ENCODE peak calls at places on chromosomes 7 and 10, in seven cellular contexts. S is suprapubic skin; P is upper lobe of right lung; T is cardiac muscle cell; Z is naive thymus-derived CD4-positive, alpha-beta T cell; A is A549; B is aorta. N is an unnamed sample.

GRCh38 chr10:7151538-7151937 is 259.3 kb downstream of the SFMBT2 start:
- DNase-seq in P (no peak), B (no peak), T (no peak), A (no peak), Z (no peak), S (no peak), N (no peak)

GRCh38 chr10:14906765-14907164 is 28.1 kb downstream of the SUV39H2 start:
- DNase-seq in T (no peak), Z (no peak), A (no peak), P (no peak), B (no peak), S (no peak), N (no peak)

GRCh38 chr10:7337431-7338171 is 73.2 kb downstream of the SFMBT2 start:
- DNase-seq in T (no peak), Z (no peak), S (no peak), A (no peak), B (no peak), P (no peak), N (no peak)

GRCh38 chr7:33904680-33905388 is 505 bp upstream of the BMPER start:
- DNase-seq in S (no peak), A (peak), P (peak), B (peak), T (peak), Z (peak), N (peak)

GRCh38 chr7:108083980-108084379 is 46.2 kb downstream of the LAMB4 start:
- DNase-seq in A (no peak), S (no peak), T (no peak), P (no peak), B (no peak), Z (no peak), N (no peak)

GRCh38 chr7:16212610-16213009 is 208.7 kb downstream of the CRPPA start:
- DNase-seq in A (no peak), S (no peak), Z (no peak), T (no peak), P (no peak), B (no peak), N (no peak)

GRCh38 chr7:26853788-26854393 is 10.5 kb downstream of the SKAP2 start:
- DNase-seq in T (peak), Z (no peak), A (no peak), B (no peak), S (no peak), P (no peak), N (no peak)

GRCh38 chr7:151469281-151469680 is 29.3 kb upstream of the CRYGN start:
- DNase-seq in Z (no peak), P (no peak), B (no peak), A (no peak), S (no peak), T (no peak), N (no peak)

GRCh38 chr10:21803374-21803773 is 200.2 kb downstream of the DNAJC1 start:
- DNase-seq in T (no peak), S (no peak), B (no peak), A (no peak), P (no peak), Z (no peak), N (no peak)

GRCh38 chr10:95295031-95295755 is 4.4 kb upstream of the PDLIM1 start:
- DNase-seq in T (peak), Z (peak), B (peak), P (peak), S (peak), A (no peak), N (no peak)

GRCh38 chr10:16904619-16905018 is 87.4 kb upstream of the RSU1 start:
- DNase-seq in Z (no peak), B (no peak), T (no peak), P (no peak), S (no peak), A (no peak), N (no peak)

GRCh38 chr7:4136036-4136435 is 546.1 kb upstream of the FOXK1 start:
- DNase-seq in A (no peak), T (no peak), P (peak), B (peak), Z (no peak), S (peak), N (no peak)

GRCh38 chr7:21641546-21641945 is 98.7 kb downstream of the DNAH11 start:
- DNase-seq in S (no peak), A (no peak), T (no peak), P (no peak), B (no peak), Z (no peak), N (no peak)

GRCh38 chr10:44312401-44312800 is 72.5 kb downstream of the CXCL12 start:
- DNase-seq in T (no peak), Z (no peak), S (no peak), P (no peak), A (no peak), B (no peak), N (no peak)

GRCh38 chr10:35577915-35578607 is 27.1 kb upstream of the GJD4 start:
- DNase-seq in B (no peak), A (no peak), Z (no peak), S (no peak), P (no peak), T (no peak), N (no peak)

GRCh38 chr7:134886353-134887057 is 99.8 kb upstream of the AGBL3 start:
- DNase-seq in B (no peak), T (peak), A (peak), S (no peak), Z (no peak), P (no peak), N (no peak)

GRCh38 chr7:149175150-149175549 is 20.2 kb upstream of the ZNF282 start:
- DNase-seq in S (no peak), P (no peak), T (no peak), A (no peak), Z (no peak), B (no peak), N (no peak)

GRCh38 chr7:47538846-47539311 is 43.0 kb downstream of the TNS3 start:
- DNase-seq in T (no peak), Z (no peak), B (peak), A (no peak), P (peak), S (no peak), N (no peak)

GRCh38 chr7:149753370-149754233 is 19.8 kb downstream of the ZNF467 start:
- DNase-seq in T (peak), S (no peak), Z (no peak), A (peak), P (no peak), B (no peak), N (no peak)

GRCh38 chr7:124701955-124702354 is 63.6 kb downstream of the GPR37 start:
- DNase-seq in Z (no peak), B (no peak), T (no peak), A (no peak), S (no peak), P (no peak), N (no peak)

GRCh38 chr10:110864662-110865140 is 7.0 kb upstream of the PDCD4 start:
- DNase-seq in B (no peak), S (no peak), Z (no peak), P (no peak), T (no peak), A (no peak), N (no peak)

GRCh38 chr10:124362572-124362971 is 56.2 kb downstream of the OAT start:
- DNase-seq in P (no peak), Z (no peak), A (no peak), B (no peak), T (no peak), S (no peak), N (no peak)

GRCh38 chr10:121610798-121611325 is 12.6 kb upstream of the FGFR2 start:
- DNase-seq in T (no peak), S (peak), B (no peak), A (no peak), P (no peak), Z (no peak), N (no peak)

GRCh38 chr7:122983261-122983660 is 12.2 kb downstream of the TAS2R16 start:
- DNase-seq in T (no peak), S (no peak), Z (no peak), A (no peak), P (no peak), B (no peak), N (no peak)

DNA sequence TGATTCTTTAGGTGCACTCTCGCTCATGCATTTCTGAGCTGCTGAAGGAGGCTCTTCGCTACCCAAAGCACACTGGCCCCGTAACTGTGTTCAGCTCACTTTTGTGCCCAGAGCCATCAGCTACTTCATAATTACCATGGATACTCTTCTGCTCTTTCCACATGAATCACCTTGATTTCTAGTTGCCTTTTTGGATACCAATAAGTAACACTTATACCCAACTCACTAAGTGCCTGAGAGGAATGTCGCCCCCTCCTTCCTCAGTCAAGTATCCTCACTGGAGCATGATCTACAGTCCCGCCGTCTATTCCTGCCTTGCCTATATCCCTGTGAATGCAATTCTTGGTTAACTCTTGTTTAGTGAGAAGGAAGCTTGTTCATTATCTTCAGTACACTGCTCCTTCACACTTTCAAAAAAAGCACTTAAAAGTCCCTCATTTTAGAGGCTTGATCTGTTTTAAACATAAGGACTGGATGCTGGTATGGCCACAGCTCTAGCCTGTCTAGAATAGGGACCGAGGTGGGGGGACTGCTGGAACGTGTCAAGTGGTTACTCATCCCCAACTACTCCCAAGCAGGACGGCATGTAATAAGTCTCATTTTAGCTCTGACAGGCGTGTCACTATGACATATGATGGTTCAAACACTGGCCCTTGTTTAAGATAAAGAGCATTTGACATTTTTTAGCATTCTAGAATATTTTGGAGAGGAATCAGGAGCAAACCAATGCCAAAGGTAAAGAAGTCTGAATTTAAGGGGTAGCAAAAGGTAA is 23.7 kb downstream of the SVIL start:
- DNase-seq in T (no peak), A (no peak), S (no peak), Z (no peak), P (no peak), B (no peak), N (no peak)
- H3K4me3 ChIP-seq in T (no peak), A (no peak), S (no peak), Z (no peak), P (no peak), B (no peak), N (no peak)

GRCh38 chr10:22988581-22989360 is 60.9 kb downstream of the ARMC3 start:
- DNase-seq in S (peak), B (no peak), T (peak), P (no peak), Z (peak), A (peak), N (no peak)
- H3K4me3 ChIP-seq in S (no peak), B (no peak), T (peak), P (no peak), Z (no peak), A (no peak), N (no peak)

GRCh38 chr10:3786295-3786981 is 1.4 kb upstream of the KLF6 start:
- DNase-seq in Z (no peak), B (peak), A (no peak), T (peak), S (peak), P (peak), N (no peak)

GRCh38 chr10:3787816-3788215 is 2.8 kb upstream of the KLF6 start:
- DNase-seq in T (no peak), Z (no peak), A (no peak), S (no peak), B (no peak), P (no peak), N (no peak)

GRCh38 chr10:3785849-3786290 is 861 bp upstream of the KLF6 start:
- DNase-seq in B (peak), P (no peak), A (no peak), S (no peak), T (peak), Z (peak), N (no peak)

GRCh38 chr10:3785251-3785848 is 341 bp upstream of the KLF6 start:
- DNase-seq in B (peak), Z (peak), A (peak), S (peak), T (peak), P (peak), N (peak)

DNA sequence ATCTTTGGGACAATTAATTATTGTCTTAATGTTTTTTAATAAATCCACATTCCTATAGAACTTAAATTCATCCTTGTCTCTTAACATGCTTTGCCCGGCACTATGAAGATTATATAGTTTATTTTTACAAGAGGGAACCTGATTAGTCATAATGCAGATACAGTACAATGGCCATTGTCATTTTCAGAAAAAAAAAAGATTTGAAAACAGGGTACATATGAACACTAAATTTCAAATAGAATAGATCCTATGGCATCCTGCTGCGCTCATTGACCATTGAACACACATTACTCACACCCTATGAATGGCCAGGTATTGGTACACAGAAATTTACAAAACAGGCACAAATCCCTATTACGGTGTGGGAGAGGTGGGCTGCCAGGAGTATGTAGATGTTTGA is 2.0 kb upstream of the KLF6 start:
- DNase-seq in S (no peak), T (no peak), Z (no peak), B (no peak), A (no peak), P (no peak), N (no peak)
- H3K4me3 ChIP-seq in S (no peak), T (no peak), Z (no peak), B (no peak), A (no peak), P (no peak), N (no peak)

DNA sequence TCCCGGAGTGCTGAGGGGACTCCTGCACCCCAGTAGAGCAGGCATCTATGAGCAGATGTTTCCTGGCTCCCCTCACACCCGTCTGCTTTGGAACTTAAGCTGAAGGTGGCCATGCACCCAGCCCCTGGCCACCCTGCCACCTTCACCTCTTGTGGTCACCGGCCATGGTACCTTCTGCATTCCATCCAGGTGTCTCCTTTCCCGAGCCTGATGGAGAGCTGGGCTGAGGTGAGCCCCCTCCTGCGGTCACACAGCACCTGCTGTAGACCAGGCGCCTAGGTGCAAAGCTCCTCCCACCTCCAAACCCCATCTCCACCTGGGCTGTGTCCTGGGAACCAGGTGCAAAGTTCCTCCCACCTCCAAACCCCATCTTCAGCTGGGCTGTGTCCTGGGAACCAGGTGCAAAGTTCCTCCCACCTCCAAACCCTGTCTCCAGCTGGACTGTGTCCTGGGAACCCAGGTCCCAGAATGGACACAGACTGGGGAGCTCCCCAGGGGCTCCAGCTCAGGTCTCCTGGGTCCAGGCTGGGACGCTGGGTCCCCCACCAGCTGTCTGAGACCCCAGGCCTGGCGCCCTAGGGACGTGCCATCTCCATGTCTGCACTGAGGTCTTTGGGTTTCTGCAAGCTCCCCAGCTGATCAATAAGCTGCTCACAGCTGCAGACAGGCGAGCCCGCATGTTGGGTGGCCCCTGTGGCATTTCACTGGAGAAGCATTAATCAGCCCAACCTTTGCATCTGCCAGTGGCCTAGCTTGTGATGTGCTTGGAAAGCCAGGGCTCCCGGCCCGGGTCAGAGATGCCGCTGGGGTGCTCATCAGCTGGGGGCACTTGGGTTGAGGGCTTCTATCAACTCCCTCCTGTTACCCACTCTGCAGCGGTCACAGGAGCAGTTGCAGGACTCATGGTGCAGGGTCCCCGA is 61.2 kb upstream of the INPP5A start:
- DNase-seq in B (peak), T (no peak), P (peak), Z (no peak), S (peak), A (no peak), N (no peak)
- H3K4me3 ChIP-seq in B (no peak), T (no peak), P (no peak), Z (no peak), S (no peak), A (no peak), N (no peak)

N was measured in RWPE2.